ENCODE peak calls at places on chromosome 2, in four cellular contexts. C is SJSA1, E is small intestine, I is cardiac muscle cell. A is an unnamed sample.

GRCh38 chr2:206611736-206612135 is 30.6 kb upstream of the FAM237A start:
- DNase-seq in I (no peak), C (no peak), E (no peak), A (no peak)

GRCh38 chr2:143730155-143730949 is 601.1 kb downstream of the ARHGAP15 start:
- DNase-seq in I (peak; percentile 11), C (peak; percentile 46), E (no peak), A (no peak)

GRCh38 chr2:179096090-179096489 is 46.2 kb upstream of the CCDC141 start:
- DNase-seq in I (no peak), C (no peak), E (peak; percentile 5), A (no peak)

GRCh38 chr2:128187032-128187654 is 96.1 kb downstream of the UGGT1 start:
- DNase-seq in C (peak; percentile 26), I (peak; percentile 87), E (peak; percentile 88), A (no peak)

GRCh38 chr2:104378853-104379374 is 475.0 kb upstream of the POU3F3 start:
- DNase-seq in E (peak; percentile 55), I (no peak), C (peak; percentile 0), A (no peak)

GRCh38 chr2:14678754-14679153 is 46.2 kb downstream of the LRATD1 start:
- DNase-seq in C (no peak), E (no peak), I (no peak), A (no peak)

GRCh38 chr2:85276571-85277121 is 51.1 kb downstream of the TGOLN2 start:
- DNase-seq in E (no peak), I (no peak), C (no peak), A (no peak)

GRCh38 chr2:161796192-161796591 is 172.0 kb downstream of the SLC4A10 start:
- DNase-seq in C (no peak), I (peak; percentile 24), E (peak; percentile 1), A (no peak)

GRCh38 chr2:149192425-149192824 is 138.0 kb upstream of the LYPD6 start:
- DNase-seq in I (no peak), C (no peak), E (no peak), A (no peak)

GRCh38 chr2:86393521-86394490 is 47.4 kb upstream of the KDM3A start:
- DNase-seq in C (peak; percentile 28), E (peak; percentile 94), I (peak; percentile 48), A (peak; percentile 41)

GRCh38 chr2:147686365-147686764 is 158.5 kb upstream of the ACVR2A start:
- DNase-seq in I (no peak), C (no peak), E (no peak), A (no peak)

GRCh38 chr2:45905643-45905969 is 254.1 kb downstream of the PRKCE start:
- DNase-seq in E (peak; percentile 21), C (no peak), I (no peak), A (no peak)

GRCh38 chr2:31140151-31140550 is 1.9 kb upstream of the GALNT14 start:
- DNase-seq in I (no peak), E (no peak), C (no peak), A (no peak)

GRCh38 chr2:204065571-204065970 is 129.0 kb downstream of the ICOS start:
- DNase-seq in C (no peak), E (no peak), I (no peak), A (no peak)

GRCh38 chr2:36411962-36412444 is 56.4 kb downstream of the CRIM1 start:
- DNase-seq in I (no peak), C (peak; percentile 82), E (peak; percentile 32), A (no peak)

GRCh38 chr2:111986116-111986900 is 68.8 kb upstream of the TMEM87B start:
- DNase-seq in E (no peak), I (no peak), C (no peak), A (no peak)

GRCh38 chr2:10120938-10121574 is 1.5 kb upstream of the RRM2 start:
- DNase-seq in I (peak; percentile 39), E (peak; percentile 85), C (peak; percentile 68), A (no peak)

GRCh38 chr2:95379616-95379925 is 22.9 kb upstream of the FAHD2A start:
- DNase-seq in E (peak; percentile 35), I (no peak), C (no peak), A (no peak)

GRCh38 chr2:68715353-68716041 is 19.1 kb upstream of the ARHGAP25 start:
- DNase-seq in E (peak; percentile 63), I (peak; percentile 64), C (no peak), A (no peak)

GRCh38 chr2:118016911-118017310 is 3.0 kb upstream of the CCDC93 start:
- DNase-seq in E (no peak), I (no peak), C (no peak), A (no peak)

GRCh38 chr2:150702791-150703190 is 215.3 kb upstream of the RND3 start:
- DNase-seq in E (no peak), C (no peak), I (no peak), A (no peak)

GRCh38 chr2:158921599-158922408 is 46.6 kb upstream of the TANC1 start:
- DNase-seq in I (no peak), C (no peak), E (no peak), A (peak; percentile 30)

GRCh38 chr2:156435725-156436476 is at the start of gene GPD2:
- DNase-seq in C (peak; percentile 89), I (peak; percentile 94), E (peak; percentile 91), A (peak; percentile 92)

DNA sequence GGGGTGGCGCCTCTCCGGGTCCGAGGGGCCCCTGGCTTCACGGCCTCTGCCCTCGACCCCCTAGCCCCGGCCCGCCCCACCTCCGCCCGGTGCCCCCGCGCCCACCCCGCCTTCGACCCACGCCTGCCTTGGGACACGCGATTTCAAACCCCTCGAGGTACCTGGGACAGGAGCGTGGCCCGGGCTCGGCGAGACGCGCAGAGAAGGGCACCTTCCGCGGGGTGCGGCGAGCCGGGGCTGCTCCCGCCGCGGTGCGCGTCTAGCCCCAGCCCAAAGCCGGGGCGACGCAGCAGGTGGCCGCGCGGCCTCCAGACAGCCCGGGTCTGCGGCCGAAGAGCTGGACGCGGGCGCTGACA is 270 bp downstream of the CRACDL start:
- DNase-seq in I (no peak), E (no peak), C (no peak), A (no peak)
- H3K4me3 ChIP-seq in I (peak overlapping the region; percentile 39), E (no peak overlapping the region), C (no peak overlapping the region), A (peak overlapping the region; percentile 49)

DNA sequence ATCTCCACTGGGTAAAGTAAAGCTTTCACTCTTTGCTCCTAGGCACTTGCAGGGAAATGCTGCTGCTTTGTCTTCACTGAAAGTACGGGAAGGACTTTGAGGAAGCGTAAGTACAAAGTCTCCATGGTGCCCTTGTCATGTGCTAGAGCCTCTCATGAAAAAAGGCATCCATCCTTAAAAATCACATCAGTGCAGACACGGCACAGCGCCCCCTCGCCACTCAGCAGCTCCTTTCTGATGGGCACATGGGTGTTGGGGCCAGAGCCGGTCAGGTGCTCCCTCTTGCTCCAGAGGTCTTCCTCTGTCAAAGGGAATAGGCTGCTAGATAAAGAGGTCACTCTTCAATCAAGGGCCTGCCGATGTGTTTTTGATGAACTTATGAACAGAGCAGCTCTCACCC is 109.1 kb upstream of the STPG4 start:
- DNase-seq in I (no peak), E (no peak), C (no peak), A (no peak)
- H3K27ac ChIP-seq in I (no peak overlapping the region), E (no peak overlapping the region), C (no peak overlapping the region), A (no peak overlapping the region)

DNA sequence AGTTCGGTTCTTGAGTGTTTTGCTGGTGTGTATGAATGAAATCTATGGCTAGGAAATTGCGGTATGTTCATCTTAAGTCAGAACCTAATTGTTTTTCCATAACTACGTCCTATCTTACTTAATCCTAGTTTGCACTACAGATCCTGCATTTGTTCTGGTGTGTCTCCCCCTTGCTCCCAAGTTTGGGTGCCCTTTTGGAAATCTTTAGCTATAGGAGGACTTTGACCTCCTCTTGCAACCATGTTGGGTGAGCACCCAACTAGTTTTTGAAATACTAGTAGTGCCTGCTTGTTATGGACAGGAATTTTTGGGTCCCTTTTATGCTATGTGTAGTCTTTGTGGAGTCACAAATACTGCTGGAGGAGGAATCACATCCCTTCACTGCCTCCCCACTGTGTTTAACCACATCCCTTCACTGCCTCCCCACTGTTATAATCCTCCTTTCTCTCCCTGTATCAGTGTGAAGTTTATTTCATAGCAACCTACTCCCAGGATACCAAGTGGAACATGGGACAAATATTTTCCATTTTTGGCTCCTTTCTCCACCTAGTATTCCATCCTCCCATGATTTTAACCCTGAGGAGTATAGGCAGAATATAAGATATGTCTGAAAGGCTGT is 26.3 kb upstream of the COBLL1 start:
- DNase-seq in E (no peak), I (no peak), C (no peak), A (no peak)
- H3K4me1 ChIP-seq in E (no peaks in the 10 kb centered on the region), I (no peaks in the 10 kb centered on the region), C (peaks cover 9% of the 10 kb centered on the region), A (no peaks in the 10 kb centered on the region)

GRCh38 chr2:96906719-96907404 is 37.0 kb upstream of the SEMA4C start:
- DNase-seq in E (no peak), I (no peak), C (no peak), A (peak; percentile 54)
- H3K4me3 ChIP-seq in E (no peak overlapping the region), I (no peak overlapping the region), C (no peak overlapping the region), A (peak overlapping the region; percentile 28)

GRCh38 chr2:64626963-64627760 is 26.6 kb downstream of the SERTAD2 start:
- DNase-seq in C (no peak), I (no peak), E (no peak), A (no peak)
- H3K27ac ChIP-seq in C (no peak overlapping the region), I (peak overlapping the region; percentile 71), E (no peak overlapping the region), A (no peak overlapping the region)

GRCh38 chr2:72689579-72690170 is 136.2 kb downstream of the EXOC6B start:
- DNase-seq in E (no peak), C (no peak), I (peak; percentile 33), A (no peak)

GRCh38 chr2:72695676-72696075 is 130.2 kb downstream of the EXOC6B start:
- DNase-seq in I (no peak), C (no peak), E (no peak), A (no peak)

GRCh38 chr2:72698300-72698699 is 127.5 kb downstream of the EXOC6B start:
- DNase-seq in I (no peak), E (no peak), C (no peak), A (no peak)

GRCh38 chr2:72696559-72696958 is 129.3 kb downstream of the EXOC6B start:
- DNase-seq in I (no peak), E (no peak), C (no peak), A (no peak)

DNA sequence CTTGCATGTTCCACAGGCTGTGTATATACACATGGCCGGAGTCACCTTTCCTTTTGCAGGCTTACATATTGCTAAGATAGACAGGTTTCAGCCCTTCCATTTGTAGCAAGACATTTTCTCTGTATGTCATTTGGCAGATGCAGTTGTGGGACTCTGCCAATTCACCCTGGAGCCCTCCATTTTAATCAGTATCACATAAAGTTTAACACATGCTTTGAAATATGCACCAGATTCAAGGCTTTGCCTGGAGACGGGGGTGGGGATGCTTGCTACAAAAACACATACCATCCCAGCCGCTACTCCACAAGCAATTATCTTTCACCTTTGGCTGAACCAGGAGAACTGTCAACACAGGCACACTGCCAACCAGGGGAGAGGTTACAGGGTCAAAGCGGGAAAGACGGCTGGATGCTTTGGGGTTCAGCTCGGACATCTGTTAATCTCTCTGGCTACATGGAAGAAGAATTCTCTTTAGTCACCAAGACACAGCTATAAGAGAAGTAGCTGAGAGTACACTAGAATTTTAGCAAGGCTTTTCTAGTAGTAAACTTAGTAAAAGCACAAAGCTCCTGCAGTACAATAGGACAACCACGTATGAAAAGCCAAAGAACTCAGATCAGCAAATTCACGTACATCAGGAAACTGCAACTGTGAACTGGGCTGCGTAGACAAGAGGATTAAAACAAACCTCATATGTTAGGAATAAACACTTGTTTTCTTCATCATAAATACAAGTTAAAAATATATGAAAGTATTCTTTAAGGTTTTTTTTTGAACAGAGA is 130.9 kb downstream of the EXOC6B start:
- DNase-seq in C (peak; percentile 47), E (peak; percentile 83), I (peak; percentile 94), A (peak; percentile 65)
- H3K4me1 ChIP-seq in C (peaks cover 8% of the 10 kb centered on the region), E (peaks cover 4% of the 10 kb centered on the region), I (peaks cover 34% of the 10 kb centered on the region), A (peaks cover 33% of the 10 kb centered on the region)

A was measured in heart right ventricle.